ENCODE peak calls at places on chromosomes 6 and 20, in six cellular contexts. Q, L, Z, J, M and V are unnamed samples.

GRCh38 chr20:9053108-9053507 is 15.8 kb upstream of the PLCB4 start:
- DNase-seq in Q (no peak), L (no peak), Z (no peak), J (no peak), M (no peak), V (no peak)

GRCh38 chr20:641516-641913 is 11.5 kb downstream of the SRXN1 start:
- DNase-seq in Q (no peak), L (no peak), Z (no peak), J (no peak), M (peak; percentile 62), V (no peak)

GRCh38 chr6:49868951-49869529 is 2.7 kb upstream of the CRISP1 start:
- DNase-seq in Q (no peak), L (no peak), Z (no peak), J (no peak), M (no peak), V (no peak)

GRCh38 chr6:53048431-53049195 is 16.6 kb upstream of the FBXO9 start:
- DNase-seq in Q (no peak), L (peak; percentile 63), Z (no peak), J (peak; percentile 97), M (no peak), V (no peak)

GRCh38 chr6:11007715-11008608 is 36.1 kb downstream of the ELOVL2 start:
- DNase-seq in Q (no peak), L (no peak), Z (no peak), J (peak; percentile 70), M (no peak), V (peak; percentile 22)

GRCh38 chr6:21305827-21306469 is 287.6 kb upstream of the SOX4 start:
- DNase-seq in Q (no peak), L (peak; percentile 53), Z (peak; percentile 88), J (peak; percentile 5), M (peak; percentile 22), V (peak; percentile 48)

GRCh38 chr20:53707341-53708102 is 113.9 kb upstream of the ZNF217 start:
- DNase-seq in Q (no peak), L (no peak), Z (no peak), J (peak; percentile 57), M (no peak), V (no peak)

GRCh38 chr6:27502508-27503435 is 29.9 kb upstream of the ZNF184 start:
- DNase-seq in Q (peak; percentile 74), L (no peak), Z (peak; percentile 62), J (peak; percentile 48), M (peak; percentile 69), V (peak; percentile 31)

GRCh38 chr20:15317546-15318242 is 980.3 kb upstream of the FLRT3 start:
- DNase-seq in Q (no peak), L (no peak), Z (no peak), J (no peak), M (no peak), V (no peak)

GRCh38 chr20:34921436-34921835 is 34.2 kb downstream of the GSS start:
- DNase-seq in Q (no peak), L (no peak), Z (no peak), J (no peak), M (no peak), V (no peak)

GRCh38 chr6:24861934-24862333 is 63.2 kb upstream of the ARMH2 start:
- DNase-seq in Q (no peak), L (no peak), Z (no peak), J (no peak), M (no peak), V (no peak)

GRCh38 chr6:53793318-53793975 is 1.4 kb upstream of the LRRC1 start:
- DNase-seq in Q (peak; percentile 69), L (no peak), Z (no peak), J (peak; percentile 61), M (peak; percentile 89), V (no peak)

GRCh38 chr20:64150756-64151633 is 13.3 kb upstream of the MYT1 start:
- DNase-seq in Q (peak; percentile 34), L (no peak), Z (no peak), J (no peak), M (no peak), V (no peak)